ENCODE peak calls at places on chromosomes 16 and 17, in five cellular contexts. I is RPMI8226; A is C1 segment of cervical spinal cord; Z is fibroblast of pulmonary artery; Q is stimulated activated naive CD8-positive, alpha-beta T cell treated with anti-CD3 and anti-CD28 coated beads, Interleukin-15, Interleukin-2, amounts not matched to agents 100 U/mL and 50 U/mL, for 24 hours. N is an unnamed sample.

GRCh38 chr17:42179335-42179734 is 1.6 kb downstream of the KCNH4 start:
- DNase-seq in I (peak), A (no peak), Z (no peak), Q (no peak), N (no peak)

GRCh38 chr17:44198721-44199552 is 747 bp downstream of the ATXN7L3 start:
- DNase-seq in I (peak), A (peak), Z (peak), Q (peak), N (no peak)

GRCh38 chr17:29682054-29682453 is 59.3 kb upstream of the CORO6 start:
- DNase-seq in I (peak), A (no peak), Z (no peak), Q (no peak), N (peak)

GRCh38 chr16:28063047-28063521 is 430 bp downstream of the GSG1L start:
- DNase-seq in I (no peak), A (no peak), Z (peak), Q (peak), N (no peak)

GRCh38 chr17:41496803-41497484 is 7.2 kb upstream of the KRT36 start:
- DNase-seq in I (peak), A (no peak), Z (peak), Q (peak), N (peak)

GRCh38 chr17:48546187-48546923 is 1.4 kb upstream of the HOXB2 start:
- DNase-seq in I (no peak), A (no peak), Z (no peak), Q (no peak), N (no peak)

GRCh38 chr17:76528528-76529223 is 8.8 kb downstream of the CYGB start:
- DNase-seq in I (no peak), A (no peak), Z (peak), Q (peak), N (no peak)

GRCh38 chr16:65698943-65699342 is 577.1 kb upstream of the CDH11 start:
- DNase-seq in I (no peak), A (no peak), Z (peak), Q (no peak), N (no peak)

GRCh38 chr17:59375858-59376257 is 44.4 kb downstream of the YPEL2 start:
- DNase-seq in I (no peak), A (no peak), Z (no peak), Q (no peak), N (no peak)

GRCh38 chr17:43599835-43600234 is 53.7 kb upstream of the ETV4 start:
- DNase-seq in I (no peak), A (no peak), Z (peak), Q (no peak), N (no peak)

GRCh38 chr16:17598968-17599367 is 128.2 kb upstream of the XYLT1 start:
- DNase-seq in I (no peak), A (no peak), Z (no peak), Q (no peak), N (no peak)